ENCODE peak calls at places on chromosome 20, in nine cellular contexts. V, T, A, E, B, Q, L, R and G are unnamed samples.

GRCh38 chr20:24620937-24621519 is 151.6 kb downstream of the SYNDIG1 start:
- DNase-seq in L (no peak), Q (no peak), E (no peak), V (no peak), R (no peak), B (no peak), T (no peak), A (no peak), G (no peak)

GRCh38 chr20:41003143-41003932 is 25.3 kb upstream of the TOP1 start:
- DNase-seq in E (peak), R (peak), A (peak), V (no peak), T (peak), B (peak), L (no peak), Q (peak), G (no peak)

GRCh38 chr20:5173763-5174162 is 47.0 kb downstream of the CDS2 start:
- DNase-seq in V (no peak), Q (no peak), E (no peak), R (no peak), L (no peak), A (no peak), T (no peak), B (no peak), G (no peak)

GRCh38 chr20:50129662-50130345 is 16.9 kb upstream of the UBE2V1 start:
- DNase-seq in V (no peak), B (no peak), A (peak), T (no peak), Q (no peak), R (peak), E (peak), L (no peak), G (peak)

GRCh38 chr20:14632906-14633305 is 295.5 kb upstream of the FLRT3 start:
- DNase-seq in E (no peak), R (no peak), A (no peak), V (no peak), L (no peak), B (no peak), Q (no peak), T (no peak), G (no peak)

GRCh38 chr20:37526238-37526838 is 1.3 kb downstream of the BLCAP start:
- DNase-seq in E (no peak), A (peak), L (no peak), Q (no peak), V (no peak), R (peak), T (peak), B (peak), G (peak)

GRCh38 chr20:38270869-38271608 is 10.5 kb upstream of the KIAA1755 start:
- DNase-seq in Q (peak), T (no peak), A (peak), B (no peak), L (no peak), E (peak), R (no peak), V (peak), G (no peak)

GRCh38 chr20:29873946-29874345 is 1383.5 kb upstream of the DEFB115 start:
- DNase-seq in R (no peak), E (no peak), B (peak), Q (no peak), L (peak), V (peak), T (peak), A (peak), G (peak)

GRCh38 chr20:40563296-40563950 is 125.6 kb downstream of the MAFB start:
- DNase-seq in R (peak), A (no peak), V (no peak), Q (no peak), L (no peak), E (peak), T (peak), B (no peak), G (peak)

GRCh38 chr20:32150291-32150848 is 40.9 kb downstream of the TM9SF4 start:
- DNase-seq in T (no peak), E (no peak), A (no peak), B (no peak), R (no peak), Q (no peak), L (no peak), V (no peak), G (no peak)
- TF ChIP-seq POLR2A in T (no peak), E (no peak), A (no peak), B (no peak), R (no peak), Q (no peak), L (no peak), V (no peak), G (no peak)

GRCh38 chr20:2458919-2459499 is 11.6 kb downstream of the SNRPB start:
- DNase-seq in V (no peak), E (no peak), R (no peak), B (no peak), L (peak), A (no peak), T (no peak), Q (no peak), G (no peak)

GRCh38 chr20:2462484-2462883 is 8.1 kb downstream of the SNRPB start:
- DNase-seq in L (peak), V (no peak), Q (no peak), E (no peak), T (no peak), A (no peak), R (no peak), B (no peak), G (no peak)

GRCh38 chr20:2460752-2461424 is 9.7 kb downstream of the SNRPB start:
- DNase-seq in T (no peak), V (no peak), L (no peak), E (no peak), R (no peak), B (no peak), Q (no peak), A (no peak), G (no peak)

GRCh38 chr20:2463616-2464365 is 6.8 kb downstream of the SNRPB start:
- DNase-seq in B (no peak), R (no peak), L (no peak), A (no peak), T (no peak), E (no peak), V (no peak), Q (no peak), G (no peak)

GRCh38 chr20:2459981-2460751 is 10.4 kb downstream of the SNRPB start:
- DNase-seq in E (no peak), B (no peak), Q (no peak), V (no peak), T (no peak), R (no peak), A (no peak), L (no peak), G (no peak)
- TF ChIP-seq POLR2A in E (no peak), B (no peak), Q (no peak), V (no peak), T (no peak), R (peak), A (no peak), L (no peak), G (peak)

GRCh38 chr20:54085910-54086309 is 15.5 kb upstream of the BCAS1 start:
- DNase-seq in B (no peak), V (no peak), L (no peak), Q (no peak), R (no peak), T (no peak), E (no peak), A (no peak), G (no peak)

GRCh38 chr20:54085425-54085824 is 15.0 kb upstream of the BCAS1 start:
- DNase-seq in L (no peak), V (no peak), A (no peak), R (no peak), T (no peak), E (no peak), B (no peak), Q (no peak), G (no peak)

GRCh38 chr20:54084193-54084592 is 13.8 kb upstream of the BCAS1 start:
- DNase-seq in R (no peak), L (no peak), Q (no peak), A (no peak), V (no peak), E (no peak), T (no peak), B (no peak), G (no peak)

GRCh38 chr20:54083459-54083858 is 13.1 kb upstream of the BCAS1 start:
- DNase-seq in B (no peak), L (no peak), A (no peak), E (no peak), R (no peak), T (no peak), V (no peak), Q (no peak), G (no peak)

GRCh38 chr20:54084727-54085368 is 14.5 kb upstream of the BCAS1 start:
- DNase-seq in B (no peak), L (no peak), T (no peak), R (no peak), V (no peak), Q (no peak), E (no peak), A (no peak), G (no peak)
- TF ChIP-seq POLR2A in B (no peak), L (no peak), T (no peak), R (no peak), V (no peak), Q (no peak), E (no peak), A (no peak), G (no peak)

DNA sequence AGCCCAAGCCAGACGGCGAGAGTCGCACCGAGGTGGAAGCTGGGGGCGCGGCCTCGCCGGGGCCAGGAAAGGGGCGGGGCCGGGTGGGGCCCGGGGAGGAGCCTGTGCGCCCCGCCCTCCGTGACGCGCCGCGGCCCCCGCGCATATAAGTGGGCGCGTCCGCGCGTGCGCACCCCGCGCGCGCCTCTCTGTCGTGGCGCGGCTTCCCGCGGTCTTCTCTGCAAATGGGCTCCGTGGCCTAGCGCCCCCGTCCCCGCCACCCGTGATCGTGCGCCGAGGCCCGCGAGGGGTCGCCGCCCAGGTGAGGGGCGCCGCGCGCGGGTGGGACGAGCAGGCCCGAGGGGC is at the start of gene PPDPF:
- DNase-seq in R (peak), T (no peak), V (peak), A (peak), E (peak), L (peak), Q (peak), B (peak), G (peak)
- TF ChIP-seq POLR2A in R (peak), T (peak), V (peak), A (peak), E (peak), L (peak), Q (peak), B (peak), G (peak)

GRCh38 chr20:23369424-23369823 is 7.4 kb downstream of the GZF1 start:
- DNase-seq in R (no peak), Q (no peak), L (no peak), A (no peak), V (no peak), B (no peak), T (no peak), E (no peak), G (no peak)
- TF ChIP-seq POLR2A in R (no peak), Q (no peak), L (no peak), A (no peak), V (no peak), B (no peak), T (no peak), E (no peak), G (no peak)

DNA sequence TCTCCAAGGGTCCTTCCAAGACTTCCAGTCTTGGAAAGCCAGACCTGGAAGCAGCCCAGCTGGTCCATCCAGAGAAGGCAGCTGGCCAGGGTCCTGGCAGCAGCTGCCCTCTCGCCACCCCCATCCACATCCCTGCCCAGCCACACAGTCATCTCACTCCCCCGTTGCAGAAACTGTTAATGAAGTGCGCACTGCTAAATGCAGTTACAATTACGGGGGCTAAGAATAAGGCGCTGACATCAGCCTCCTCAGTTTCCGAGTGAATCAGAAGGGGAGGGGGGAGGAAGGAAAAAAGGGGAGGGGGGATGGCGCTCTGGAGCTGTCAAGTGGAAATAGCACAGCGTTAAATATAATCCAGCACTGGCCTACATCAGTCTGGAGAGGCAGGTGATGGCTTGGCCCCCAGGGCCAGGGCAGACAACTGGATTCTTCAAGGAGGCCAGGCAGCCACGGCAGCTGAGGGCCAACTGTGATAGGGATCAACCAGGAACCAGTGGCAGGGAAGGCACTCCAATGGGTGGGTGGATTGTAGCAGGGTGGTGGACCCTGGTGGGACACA is 6.9 kb downstream of the RIMS4 start:
- DNase-seq in V (no peak), Q (no peak), L (no peak), R (no peak), T (no peak), A (no peak), B (no peak), E (no peak), G (no peak)
- TF ChIP-seq POLR2A in V (no peak), Q (no peak), L (no peak), R (no peak), T (no peak), A (no peak), B (no peak), E (no peak), G (no peak)

GRCh38 chr20:20744170-20744725 is 31.8 kb upstream of the RALGAPA2 start:
- DNase-seq in V (no peak), E (no peak), T (peak), L (peak), B (no peak), Q (peak), A (no peak), R (no peak), G (no peak)

GRCh38 chr20:20740595-20740994 is 28.2 kb upstream of the RALGAPA2 start:
- DNase-seq in L (no peak), T (no peak), E (no peak), A (no peak), B (no peak), V (no peak), R (no peak), Q (no peak), G (no peak)

GRCh38 chr20:20741067-20742045 is 28.9 kb upstream of the RALGAPA2 start:
- DNase-seq in R (no peak), A (no peak), V (no peak), Q (no peak), L (no peak), T (peak), E (no peak), B (no peak), G (no peak)

DNA sequence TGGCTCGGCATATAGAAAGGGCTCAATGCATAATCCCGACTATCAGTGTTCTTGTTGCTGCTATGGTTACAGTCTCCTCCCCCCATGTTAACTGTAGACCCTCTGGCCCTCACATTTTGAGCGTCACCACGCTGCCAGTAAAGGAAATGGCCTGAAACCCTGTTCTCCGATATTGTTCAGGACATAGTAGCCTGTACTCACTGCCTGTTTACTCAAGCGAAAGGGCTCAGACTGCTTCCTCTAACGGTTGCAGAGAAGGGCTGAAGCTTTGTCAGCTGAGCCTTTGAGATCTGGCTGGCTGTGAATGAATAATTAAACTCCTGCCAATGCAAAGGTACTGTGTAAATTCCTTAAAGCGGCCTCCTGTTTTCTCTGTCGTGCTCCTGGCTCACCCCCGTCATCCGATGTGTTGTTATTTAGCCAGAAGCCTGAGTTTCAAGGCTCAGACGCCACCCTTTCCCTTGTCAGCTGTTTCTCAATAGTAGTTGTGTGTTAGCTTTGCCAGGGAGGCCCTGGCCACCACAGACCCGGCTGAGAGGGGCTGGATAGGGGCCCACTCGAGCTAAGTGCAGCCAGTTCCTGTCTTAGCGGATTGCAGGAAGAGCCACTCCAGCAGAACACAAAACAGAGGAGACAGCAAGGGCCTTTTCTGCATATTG is 31.2 kb upstream of the RALGAPA2 start:
- DNase-seq in Q (peak), R (no peak), V (peak), E (no peak), L (no peak), B (peak), A (no peak), T (peak), G (peak)
- TF ChIP-seq POLR2A in Q (no peak), R (no peak), V (no peak), E (no peak), L (no peak), B (no peak), A (no peak), T (no peak), G (no peak)

GRCh38 chr20:48674461-48674860 is 153.3 kb downstream of the PREX1 start:
- DNase-seq in L (no peak), B (no peak), T (no peak), Q (no peak), A (no peak), V (no peak), R (no peak), E (no peak), G (no peak)

GRCh38 chr20:48671141-48671540 is 156.7 kb downstream of the PREX1 start:
- DNase-seq in V (no peak), Q (no peak), B (no peak), L (no peak), A (no peak), T (no peak), E (no peak), R (no peak), G (no peak)

GRCh38 chr20:48673485-48673884 is 154.3 kb downstream of the PREX1 start:
- DNase-seq in A (no peak), R (no peak), V (no peak), B (no peak), Q (no peak), T (no peak), E (no peak), L (no peak), G (no peak)

GRCh38 chr20:48669946-48670630 is 157.7 kb downstream of the PREX1 start:
- DNase-seq in Q (no peak), T (no peak), A (no peak), R (no peak), B (no peak), E (no peak), V (no peak), L (no peak), G (no peak)

DNA sequence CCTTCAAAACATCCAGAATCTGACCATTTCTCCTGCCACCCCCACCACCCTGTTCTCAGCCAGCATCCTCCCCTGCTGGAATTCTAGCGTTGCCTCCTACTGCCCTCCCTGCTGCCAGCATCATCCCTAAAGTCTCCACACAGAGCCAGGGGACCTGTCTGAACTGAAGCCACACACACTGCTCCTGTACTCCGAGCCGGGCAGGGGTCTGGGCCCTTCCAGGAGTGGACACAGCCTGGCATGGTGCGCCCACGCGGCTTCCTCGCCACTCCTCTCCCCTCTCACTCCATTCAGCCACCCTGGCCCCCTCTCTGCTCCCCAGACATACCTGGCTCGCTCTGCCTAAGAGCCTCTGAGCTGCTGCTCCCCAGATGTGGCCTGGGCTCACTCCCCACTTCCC is 155.5 kb downstream of the PREX1 start:
- DNase-seq in E (no peak), L (no peak), B (no peak), R (no peak), T (no peak), V (no peak), Q (no peak), A (no peak), G (no peak)
- TF ChIP-seq POLR2A in E (no peak), L (no peak), B (no peak), R (no peak), T (no peak), V (no peak), Q (no peak), A (no peak), G (no peak)

DNA sequence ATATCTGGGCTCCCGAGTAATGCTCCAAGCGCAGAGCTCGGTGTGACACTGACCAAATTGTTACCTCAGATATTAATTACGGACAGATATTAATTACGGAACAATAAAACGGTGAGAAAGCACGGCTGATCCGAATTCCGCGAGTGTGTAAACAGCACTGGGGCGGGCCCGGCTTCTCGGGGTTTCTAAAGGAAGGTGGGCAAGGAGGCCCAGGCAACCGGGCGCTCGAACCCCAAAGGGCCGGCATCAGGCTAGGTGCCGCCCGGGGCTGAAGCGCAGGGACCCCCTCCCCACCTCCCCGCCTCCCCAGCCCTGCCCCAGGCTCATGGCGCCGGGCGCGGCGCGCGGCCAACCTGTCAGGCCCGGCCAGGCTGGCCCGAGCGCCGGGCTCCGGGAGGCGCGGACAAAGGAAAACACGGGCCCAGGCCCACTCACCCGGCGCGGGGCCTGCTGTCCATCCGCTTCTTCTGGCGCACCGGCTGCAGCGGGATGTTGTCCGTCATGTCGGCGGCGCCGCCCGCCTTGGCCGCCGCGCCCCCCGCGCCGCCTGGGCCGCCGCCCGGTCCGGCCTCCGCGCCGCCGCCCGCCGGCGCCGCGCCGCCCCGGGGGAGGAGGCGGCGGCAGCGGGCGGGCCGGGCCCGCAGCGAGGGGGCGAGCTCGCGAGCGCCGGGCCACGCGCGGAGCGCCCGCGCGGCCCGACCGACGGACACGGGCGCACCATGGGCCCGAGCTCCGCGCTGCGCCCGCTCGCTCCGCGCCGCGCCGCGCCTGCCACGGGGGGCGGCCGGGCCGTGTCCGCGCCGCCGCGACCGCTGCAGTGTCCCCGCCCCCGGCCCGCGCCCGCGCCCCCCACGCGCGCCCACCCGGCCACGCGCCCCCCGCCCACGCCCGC is at the start of gene ATP9A:
- DNase-seq in R (no peak), T (peak), E (no peak), A (peak), Q (peak), B (peak), V (peak), L (no peak), G (peak)
- TF ChIP-seq POLR2A in R (no peak), T (peak), E (no peak), A (peak), Q (no peak), B (no peak), V (no peak), L (no peak), G (no peak)